ENCODE peak calls at places on chromosomes 5 and 9, in ten cellular contexts. V, D, H, L, A, M, F, T, O and S are unnamed samples.

GRCh38 chr5:38598296-38598993 is 42.0 kb upstream of the LIFR start:
- DNase-seq in V (no peak), D (no peak), H (no peak), L (no peak), A (no peak), M (no peak), F (no peak), T (no peak), O (no peak), S (no peak)

GRCh38 chr5:104084896-104085295 is 522.3 kb upstream of the NUDT12 start:
- DNase-seq in V (no peak), D (no peak), H (no peak), L (no peak), A (no peak), M (no peak), F (no peak), T (no peak), O (no peak), S (no peak)

GRCh38 chr5:151002250-151002649 is 18.1 kb upstream of the GPX3 start:
- DNase-seq in V (peak; percentile 41), D (peak; percentile 41), H (peak; percentile 63), L (peak; percentile 33), A (peak; percentile 13), M (no peak), F (no peak), T (no peak), O (no peak), S (no peak)

GRCh38 chr5:135024956-135025729 is 8.9 kb downstream of the PITX1 start:
- DNase-seq in V (no peak), D (no peak), H (peak; percentile 80), L (peak; percentile 64), A (no peak), M (no peak), F (peak; percentile 95), T (no peak), O (no peak), S (no peak)

GRCh38 chr5:92017786-92018185 is 634.7 kb upstream of the ARRDC3 start:
- DNase-seq in V (peak; percentile 91), D (no peak), H (no peak), L (peak; percentile 5), A (peak; percentile 94), M (no peak), F (no peak), T (no peak), O (no peak), S (no peak)

GRCh38 chr5:149999359-149999758 is 1.1 kb downstream of the TIGD6 start:
- DNase-seq in V (no peak), D (no peak), H (peak; percentile 51), L (no peak), A (no peak), M (no peak), F (no peak), T (no peak), O (no peak), S (no peak)

GRCh38 chr9:97293207-97293721 is 14.2 kb upstream of the CCDC180 start:
- DNase-seq in V (peak; percentile 27), D (no peak), H (no peak), L (no peak), A (peak; percentile 17), M (no peak), F (no peak), T (no peak), O (peak; percentile 47), S (no peak)

GRCh38 chr5:9358961-9359686 is 186.8 kb downstream of the SEMA5A start:
- DNase-seq in V (peak; percentile 88), D (no peak), H (no peak), L (no peak), A (peak; percentile 93), M (no peak), F (no peak), T (no peak), O (no peak), S (no peak)

GRCh38 chr9:16052146-16052545 is 499.3 kb downstream of the CCDC171 start:
- DNase-seq in V (no peak), D (no peak), H (no peak), L (no peak), A (no peak), M (no peak), F (no peak), T (no peak), O (no peak), S (no peak)

GRCh38 chr5:68661237-68661636 is 432.6 kb upstream of the SLC30A5 start:
- DNase-seq in V (peak; percentile 22), D (no peak), H (peak; percentile 68), L (peak; percentile 13), A (no peak), M (no peak), F (no peak), T (no peak), O (no peak), S (no peak)

GRCh38 chr9:130498918-130499698 is 54.3 kb downstream of the ASS1 start:
- DNase-seq in V (no peak), D (peak; percentile 6), H (no peak), L (no peak), A (no peak), M (no peak), F (no peak), T (no peak), O (no peak), S (no peak)

GRCh38 chr5:139698461-139699146 is 50.5 kb downstream of the CXXC5 start:
- DNase-seq in V (peak; percentile 74), D (peak; percentile 68), H (peak; percentile 64), L (no peak), A (peak; percentile 79), M (no peak), F (no peak), T (peak; percentile 79), O (peak; percentile 70), S (peak; percentile 82)

GRCh38 chr5:36777105-36777757 is 99.3 kb upstream of the NIPBL start:
- DNase-seq in V (peak; percentile 27), D (peak; percentile 48), H (no peak), L (peak; percentile 34), A (peak; percentile 4), M (no peak), F (no peak), T (no peak), O (peak; percentile 17), S (no peak)

DNA sequence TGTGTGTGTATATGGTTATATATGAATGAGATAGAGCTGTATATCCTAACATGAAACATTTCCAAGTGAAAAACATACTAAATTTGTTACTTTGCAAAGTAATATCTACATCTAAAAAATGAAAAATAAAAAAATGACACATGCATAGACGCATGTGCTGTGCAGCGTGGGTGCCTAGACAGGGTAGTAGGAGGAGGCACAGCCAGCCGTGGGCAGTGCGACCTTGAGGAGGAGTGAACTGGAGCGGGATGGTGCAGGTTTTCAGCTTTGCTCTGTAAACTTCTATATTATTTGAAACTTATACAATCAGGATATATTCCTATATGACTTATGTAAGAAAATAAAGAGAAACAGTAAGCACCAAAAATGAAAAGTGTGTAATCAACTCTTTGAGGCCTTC is 15.0 kb upstream of the GLRX start:
- DNase-seq in V (no peak), D (no peak), H (no peak), L (no peak), A (no peak), M (no peak), F (no peak), T (no peak), O (no peak), S (no peak)
- H3K27ac ChIP-seq in V (no peak overlapping the region), D (no peak overlapping the region), H (no peak overlapping the region), L (peak overlapping the region; percentile 38), A (no peak overlapping the region), M (no peak overlapping the region), F (no peak overlapping the region), T (no peak overlapping the region), O (no peak overlapping the region), S (peak overlapping the region; percentile 66)

DNA sequence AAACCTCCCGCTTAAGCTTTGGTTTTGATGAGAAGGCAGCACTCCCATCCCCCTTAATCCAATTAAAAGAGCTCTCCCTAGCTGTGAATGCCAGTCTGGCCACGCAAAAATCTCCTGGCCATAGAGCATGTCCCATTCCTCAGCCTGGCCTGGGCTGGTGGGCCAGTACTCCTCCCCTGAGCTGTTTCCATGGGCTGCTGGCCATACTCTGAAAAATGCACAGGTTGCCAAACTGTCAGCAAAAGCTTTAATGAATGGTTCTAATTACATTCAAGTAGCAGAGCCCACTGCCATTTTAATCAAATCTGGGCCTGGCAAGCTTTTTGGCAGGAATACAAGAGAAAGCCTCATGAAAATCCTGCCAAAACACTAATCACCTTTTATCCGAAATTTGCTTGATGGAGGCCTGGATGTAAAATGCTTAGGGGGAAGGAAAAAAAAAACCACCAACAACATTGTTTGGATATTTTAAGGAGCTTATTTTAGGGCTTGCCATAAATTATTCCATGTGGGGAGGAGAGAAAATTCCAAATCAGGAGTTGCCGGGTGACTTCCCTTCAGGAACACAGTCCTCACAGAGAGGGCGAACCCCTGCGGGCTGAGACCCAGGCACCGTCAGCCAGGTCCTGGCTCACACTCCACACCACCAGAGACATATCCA is 243.3 kb downstream of the SEC61B start:
- DNase-seq in V (no peak), D (peak; percentile 71), H (no peak), L (no peak), A (peak; percentile 67), M (no peak), F (no peak), T (no peak), O (no peak), S (no peak)
- H3K27ac ChIP-seq in V (no peak overlapping the region), D (no peak overlapping the region), H (no peak overlapping the region), L (no peak overlapping the region), A (no peak overlapping the region), M (peak overlapping the region; percentile 57), F (no peak overlapping the region), T (peak overlapping the region; percentile 48), O (no peak overlapping the region), S (no peak overlapping the region)

DNA sequence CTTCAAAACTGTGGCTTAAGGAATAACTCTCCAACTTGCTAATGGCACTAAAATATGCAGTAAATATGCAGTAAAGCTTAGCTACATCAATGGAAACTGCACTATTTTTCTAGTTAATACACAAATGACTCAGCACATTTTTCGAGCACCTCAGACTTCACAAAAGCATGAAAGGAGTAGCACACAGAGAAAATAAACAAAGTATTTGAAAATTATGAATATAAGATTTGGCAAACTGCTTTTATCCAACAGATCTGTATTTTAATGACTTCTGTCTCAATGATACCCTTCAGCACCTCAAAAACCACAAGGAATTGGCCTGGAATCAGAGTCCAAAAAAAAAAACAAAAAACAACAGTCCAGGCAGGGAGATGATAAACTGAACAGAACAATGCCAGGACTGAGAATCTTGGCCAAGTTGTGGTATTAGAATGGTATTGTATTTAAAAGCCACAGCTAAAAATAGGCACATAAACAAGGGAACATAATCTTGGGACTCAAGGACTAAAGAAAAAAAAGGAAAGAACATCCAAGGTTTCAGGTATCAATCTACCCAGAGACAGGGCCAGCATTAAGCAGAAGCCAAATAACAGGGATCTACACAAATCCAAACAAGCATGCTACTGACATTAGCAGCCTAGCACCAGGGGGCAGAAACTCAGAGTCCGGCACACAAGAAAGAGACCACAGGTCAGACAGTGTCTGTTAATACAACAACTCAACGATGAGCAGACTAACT is 21.4 kb downstream of the TMEM245 start:
- DNase-seq in V (peak; percentile 65), D (peak; percentile 13), H (no peak), L (no peak), A (peak; percentile 93), M (no peak), F (no peak), T (peak; percentile 27), O (no peak), S (no peak)
- H3K27ac ChIP-seq in V (peak overlapping the region; percentile 70), D (peak overlapping the region; percentile 71), H (peak overlapping the region; percentile 50), L (peak overlapping the region; percentile 85), A (peak overlapping the region; percentile 46), M (peak overlapping the region; percentile 9), F (peak overlapping the region; percentile 34), T (peak overlapping the region; percentile 70), O (peak overlapping the region; percentile 53), S (peak overlapping the region; percentile 78)

GRCh38 chr5:3451961-3452360 is 143.7 kb upstream of the IRX1 start:
- DNase-seq in V (no peak), D (no peak), H (no peak), L (no peak), A (no peak), M (no peak), F (no peak), T (no peak), O (no peak), S (no peak)
- H3K27ac ChIP-seq in V (no peak overlapping the region), D (no peak overlapping the region), H (no peak overlapping the region), L (no peak overlapping the region), A (no peak overlapping the region), M (no peak overlapping the region), F (no peak overlapping the region), T (no peak overlapping the region), O (no peak overlapping the region), S (no peak overlapping the region)